ENCODE peak calls at places on chromosomes 1 and 21, in four cellular contexts. W, J, R and U are unnamed samples.

GRCh38 chr1:171119648-171120047 is 28.9 kb downstream of the FMO3 start:
- DNase-seq in W (no peak), J (no peak), R (no peak), U (no peak)

GRCh38 chr1:89873757-89874156 is 52.9 kb downstream of the LRRC8D start:
- DNase-seq in J (no peak), W (no peak), R (no peak), U (no peak)

GRCh38 chr1:99992760-99993467 is 23.1 kb downstream of the SLC35A3 start:
- DNase-seq in W (no peak), J (no peak), R (no peak), U (no peak)

GRCh38 chr1:39076127-39076798 is 50.1 kb downstream of the NDUFS5 start:
- DNase-seq in J (peak; percentile 79), W (no peak), R (no peak), U (no peak)

GRCh38 chr1:9881838-9882249 is 28.2 kb downstream of the CTNNBIP1 start:
- DNase-seq in R (no peak), W (no peak), J (no peak), U (no peak)

GRCh38 chr1:21244986-21245687 is 45.1 kb downstream of the ECE1 start:
- DNase-seq in R (no peak), J (no peak), W (peak; percentile 84), U (no peak)

GRCh38 chr1:155261401-155261887 is 716 bp downstream of the SCAMP3 start:
- DNase-seq in R (no peak), W (no peak), J (no peak), U (peak; percentile 57)

GRCh38 chr1:21048462-21048861 is 128.2 kb downstream of the EIF4G3 start:
- DNase-seq in J (no peak), R (no peak), W (no peak), U (no peak)

GRCh38 chr1:1891349-1892078 is 627 bp upstream of the GNB1 start:
- DNase-seq in W (peak; percentile 84), R (peak; percentile 76), J (peak; percentile 76), U (peak; percentile 82)

GRCh38 chr1:210123924-210124589 is 108.5 kb upstream of the SERTAD4 start:
- DNase-seq in R (no peak), W (no peak), J (no peak), U (no peak)

GRCh38 chr1:157978547-157979403 is 14.7 kb upstream of the KIRREL1 start:
- DNase-seq in W (peak; percentile 91), R (no peak), J (no peak), U (no peak)

GRCh38 chr1:167082511-167083027 is 7.6 kb downstream of the GPA33 start:
- DNase-seq in J (no peak), W (peak; percentile 44), R (no peak), U (no peak)

GRCh38 chr21:26717146-26717739 is 128.0 kb downstream of the ADAMTS1 start:
- DNase-seq in J (no peak), W (no peak), R (no peak), U (peak; percentile 24)

GRCh38 chr1:22789356-22789994 is 78.8 kb downstream of the EPHB2 start:
- DNase-seq in J (no peak), R (no peak), W (no peak), U (no peak)

GRCh38 chr1:48853006-48853405 is 76.3 kb upstream of the BEND5 start:
- DNase-seq in W (no peak), R (no peak), J (no peak), U (no peak)

GRCh38 chr21:25983745-25984144 is 186.8 kb downstream of the APP start:
- DNase-seq in J (no peak), R (no peak), W (no peak), U (no peak)

GRCh38 chr21:44939532-44940115 is at the start of gene SLX9:
- DNase-seq in R (peak; percentile 72), J (peak; percentile 59), W (peak; percentile 92), U (peak; percentile 90)
- TF ChIP-seq CTCF in R (no peak), J (peak; percentile 12), W (no peak), U (no peak)

DNA sequence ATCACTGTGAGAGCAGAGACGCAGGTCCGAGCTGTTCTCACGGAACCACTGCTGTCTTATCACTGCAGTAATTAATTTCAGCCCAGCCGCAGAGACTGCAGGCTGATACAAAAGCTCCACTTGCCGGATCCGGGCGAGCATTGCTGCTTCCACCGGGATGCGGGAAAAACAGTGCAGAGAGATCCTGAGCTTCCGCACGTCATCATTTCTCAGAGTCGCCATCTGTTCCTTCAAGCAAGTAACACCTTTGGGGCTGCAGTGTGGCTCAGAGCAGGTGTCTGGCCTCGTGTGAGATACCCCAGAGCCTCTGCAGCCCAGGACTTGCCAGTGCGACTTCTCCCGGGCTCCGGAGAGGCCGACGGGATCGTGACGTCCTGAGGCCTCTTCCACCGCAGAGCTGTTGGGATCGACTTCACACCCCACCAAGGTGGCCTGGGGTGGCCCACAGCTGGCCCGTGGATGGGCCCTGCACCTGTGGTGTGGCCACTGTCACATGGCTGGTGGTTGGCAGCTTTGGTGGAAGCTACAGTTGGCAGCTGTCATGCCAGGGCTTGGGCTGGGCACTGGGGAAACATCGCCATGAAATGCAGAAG is 92.4 kb upstream of the ACTRT2 start:
- DNase-seq in J (no peak), W (no peak), R (no peak), U (no peak)
- H3K9me3 ChIP-seq in J (no peaks in the 10 kb centered on the region), W (peaks cover 14% of the 10 kb centered on the region), R (no peaks in the 10 kb centered on the region), U (no peaks in the 10 kb centered on the region)

DNA sequence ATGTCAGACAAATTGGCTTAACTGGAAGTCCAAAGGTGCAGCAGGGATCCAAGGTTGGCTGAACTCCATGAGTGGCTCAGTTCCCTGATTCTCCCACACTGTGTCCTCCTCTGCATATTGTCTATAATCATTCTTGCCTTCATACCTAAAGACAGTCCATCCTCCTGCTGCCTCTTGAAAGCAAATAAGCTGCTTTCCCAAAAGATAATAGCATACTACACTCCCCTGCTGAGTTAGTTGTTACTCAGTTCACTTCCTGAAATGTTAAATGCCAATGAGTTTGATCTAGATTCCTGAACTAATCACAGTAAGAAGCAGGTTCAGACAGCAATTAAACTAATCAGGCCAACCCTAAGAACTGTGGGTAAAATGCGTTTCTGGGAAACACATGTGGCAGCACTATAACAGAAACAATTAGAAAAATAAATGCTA is 51.0 kb upstream of the BOLA1 start:
- DNase-seq in J (no peak), R (no peak), W (no peak), U (peak; percentile 44)
- H3K27ac ChIP-seq in J (no peak overlapping the region), R (no peak overlapping the region), W (no peak overlapping the region), U (peak overlapping the region; percentile 87)

DNA sequence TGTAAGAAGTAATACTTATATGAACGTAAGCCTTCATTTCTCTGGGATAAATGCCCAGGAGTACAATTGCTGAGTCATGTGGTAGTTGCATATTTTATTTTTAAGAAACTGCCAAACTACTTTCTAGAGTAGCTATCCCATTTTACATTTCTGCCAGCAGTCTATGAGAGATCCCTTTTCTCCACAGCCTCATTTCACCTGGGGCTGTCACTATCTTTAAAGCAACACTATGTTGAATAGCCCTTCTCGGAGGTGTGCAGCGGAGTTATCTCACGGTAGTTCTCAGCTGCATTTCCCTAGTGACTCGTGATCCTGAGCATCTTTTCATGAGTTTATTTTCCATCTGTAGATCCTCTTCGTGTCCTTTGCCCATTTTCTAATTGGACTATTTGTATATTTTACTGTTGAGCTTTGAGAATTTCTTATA is 93.4 kb downstream of the ADARB1 start:
- DNase-seq in J (no peak), R (no peak), W (no peak), U (no peak)
- TF ChIP-seq CTCF in J (no peak), R (no peak), W (no peak), U (no peak)